ENCODE peak calls at places on chromosomes 12 and 14, in eight cellular contexts. N is hepatic stellate cell; Z is stimulated activated CD4-positive, alpha-beta T cell treated with anti-CD3 and anti-CD28 coated beads, Interleukin-1b, Interleukin-23, amount 100 ng/mL, for 48 hours; A is NT2/D1; C is RPMI8226; M is uterus; R is GM12865; X is EL. V is an unnamed sample.

GRCh38 chr12:27190761-27191160 is 53.3 kb upstream of the STK38L start:
- DNase-seq in C (no peak), Z (no peak), A (no peak), R (no peak), M (no peak), N (no peak), X (peak), V (no peak)

GRCh38 chr14:97491697-97492096 is 694.5 kb downstream of the VRK1 start:
- DNase-seq in Z (no peak), M (no peak), N (no peak), X (no peak), C (no peak), R (no peak), A (no peak), V (no peak)

GRCh38 chr12:42326466-42327226 is 679 bp downstream of the PPHLN1 start:
- DNase-seq in Z (no peak), C (peak), X (peak), A (no peak), N (peak), M (no peak), R (peak), V (no peak)

GRCh38 chr14:60981626-60982455 is 796 bp downstream of the SLC38A6 start:
- DNase-seq in A (no peak), M (no peak), R (peak), Z (no peak), N (peak), X (peak), C (no peak), V (no peak)

GRCh38 chr14:100056964-100057817 is 8.0 kb upstream of the EVL start:
- DNase-seq in N (peak), R (peak), M (no peak), X (peak), C (no peak), A (no peak), Z (no peak), V (no peak)

GRCh38 chr14:60106341-60106740 is 14.6 kb downstream of the PCNX4 start:
- DNase-seq in A (no peak), R (no peak), X (peak), N (peak), Z (no peak), M (no peak), C (no peak), V (no peak)

GRCh38 chr12:6961695-6962284 is 8.7 kb downstream of the PHB2 start:
- DNase-seq in M (peak), N (peak), Z (peak), C (peak), A (peak), R (peak), X (peak), V (peak)

GRCh38 chr12:17097674-17098073 is 491.7 kb upstream of the LMO3 start:
- DNase-seq in C (no peak), R (peak), N (no peak), M (no peak), A (no peak), X (no peak), Z (no peak), V (no peak)

GRCh38 chr12:132454154-132454948 is 35.6 kb upstream of the FBRSL1 start:
- DNase-seq in M (no peak), R (no peak), X (no peak), C (no peak), A (no peak), Z (no peak), N (no peak), V (no peak)

GRCh38 chr12:102486153-102486552 is 5.8 kb upstream of the IGF1 start:
- DNase-seq in C (no peak), X (no peak), A (no peak), R (no peak), Z (no peak), N (no peak), M (no peak), V (no peak)

GRCh38 chr12:51836012-51836832 is 12.3 kb downstream of the FIGNL2 start:
- DNase-seq in A (no peak), R (no peak), X (no peak), N (no peak), C (no peak), M (no peak), Z (no peak), V (no peak)

GRCh38 chr14:77459072-77459723 is 1.3 kb downstream of the AHSA1 start:
- DNase-seq in A (peak), Z (peak), X (peak), C (peak), R (peak), M (no peak), N (peak), V (peak)

GRCh38 chr12:53999596-54000104 is 311 bp upstream of the HOXC9 start:
- DNase-seq in M (peak), N (peak), Z (peak), A (no peak), R (no peak), X (peak), C (no peak), V (peak)

GRCh38 chr14:47102472-47102871 is 450.9 kb upstream of the RPL10L start:
- DNase-seq in R (no peak), M (no peak), N (no peak), Z (no peak), C (no peak), A (no peak), X (no peak), V (no peak)